ENCODE peak calls at places on chromosomes 11 and 22, in six cellular contexts. One of them, this sample, is unnamed.

GRCh38 chr11:104565581-104565956 is 332.7 kb downstream of the CASP12 start:
- DNase-seq in OCI-LY7: no peak
- DNase-seq in SK-N-MC: no peak
- DNase-seq in kidney: no peak
- DNase-seq in tibial artery: no peak
- DNase-seq in GM23248: no peak
- DNase-seq in this sample: no peak

GRCh38 chr11:44598831-44599230 is 33.4 kb downstream of the CD82 start:
- DNase-seq in OCI-LY7: no peak
- DNase-seq in SK-N-MC: no peak
- DNase-seq in kidney: no peak
- DNase-seq in tibial artery: no peak
- DNase-seq in GM23248: no peak
- DNase-seq in this sample: no peak

GRCh38 chr11:26549176-26549575 is 22.9 kb downstream of the MUC15 start:
- DNase-seq in OCI-LY7: no peak
- DNase-seq in SK-N-MC: no peak
- DNase-seq in kidney: no peak
- DNase-seq in tibial artery: no peak
- DNase-seq in GM23248: no peak
- DNase-seq in this sample: no peak

GRCh38 chr11:2742201-2742600 is 42.4 kb upstream of the KCNQ1OT1 start:
- DNase-seq in OCI-LY7: no peak
- DNase-seq in SK-N-MC: no peak
- DNase-seq in kidney: peak; percentile 57
- DNase-seq in tibial artery: no peak
- DNase-seq in GM23248: no peak
- DNase-seq in this sample: peak; percentile 34

GRCh38 chr22:46800102-46800857 is 37.8 kb downstream of the TBC1D22A start:
- DNase-seq in OCI-LY7: no peak
- DNase-seq in SK-N-MC: no peak
- DNase-seq in kidney: peak; percentile 55
- DNase-seq in tibial artery: no peak
- DNase-seq in GM23248: no peak
- DNase-seq in this sample: no peak

GRCh38 chr11:60840711-60841430 is 1.0 kb upstream of the CCDC86 start:
- DNase-seq in OCI-LY7: no peak
- DNase-seq in SK-N-MC: no peak
- DNase-seq in kidney: no peak
- DNase-seq in tibial artery: peak; percentile 46
- DNase-seq in GM23248: peak; percentile 89
- DNase-seq in this sample: no peak

GRCh38 chr11:96259053-96259837 is 83.8 kb downstream of the MAML2 start:
- DNase-seq in OCI-LY7: peak; percentile 32
- DNase-seq in SK-N-MC: no peak
- DNase-seq in kidney: no peak
- DNase-seq in tibial artery: no peak
- DNase-seq in GM23248: peak; percentile 87
- DNase-seq in this sample: no peak

GRCh38 chr22:42856179-42856864 is 751 bp downstream of the ARFGAP3 start:
- DNase-seq in OCI-LY7: peak; percentile 57
- DNase-seq in SK-N-MC: no peak
- DNase-seq in kidney: peak; percentile 90
- DNase-seq in tibial artery: peak; percentile 67
- DNase-seq in GM23248: peak; percentile 71
- DNase-seq in this sample: no peak

GRCh38 chr22:36470994-36471331 is 10.5 kb downstream of the TXN2 start:
- DNase-seq in OCI-LY7: no peak
- DNase-seq in SK-N-MC: no peak
- DNase-seq in kidney: no peak
- DNase-seq in tibial artery: no peak
- DNase-seq in GM23248: no peak
- DNase-seq in this sample: no peak

GRCh38 chr22:42617155-42617983 is 2.7 kb upstream of the POLDIP3 start:
- DNase-seq in OCI-LY7: no peak
- DNase-seq in SK-N-MC: no peak
- DNase-seq in kidney: no peak
- DNase-seq in tibial artery: no peak
- DNase-seq in GM23248: no peak
- DNase-seq in this sample: no peak

GRCh38 chr22:28442951-28443876 is 236.4 kb downstream of the TTC28 start:
- DNase-seq in OCI-LY7: peak; percentile 1
- DNase-seq in SK-N-MC: no peak
- DNase-seq in kidney: peak; percentile 85
- DNase-seq in tibial artery: peak; percentile 81
- DNase-seq in GM23248: peak; percentile 86
- DNase-seq in this sample: peak; percentile 52

GRCh38 chr11:93623179-93623578 is 38.3 kb upstream of the CEP295 start:
- DNase-seq in OCI-LY7: no peak
- DNase-seq in SK-N-MC: no peak
- DNase-seq in kidney: no peak
- DNase-seq in tibial artery: no peak
- DNase-seq in GM23248: no peak
- DNase-seq in this sample: no peak

GRCh38 chr11:34637303-34637702 is 16.4 kb downstream of the EHF start:
- DNase-seq in OCI-LY7: no peak
- DNase-seq in SK-N-MC: no peak
- DNase-seq in kidney: no peak
- DNase-seq in tibial artery: no peak
- DNase-seq in GM23248: no peak
- DNase-seq in this sample: no peak

GRCh38 chr22:31345331-31346254 is 553 bp downstream of the PATZ1 start:
- DNase-seq in OCI-LY7: peak; percentile 96
- DNase-seq in SK-N-MC: no peak
- DNase-seq in kidney: peak; percentile 94
- DNase-seq in tibial artery: peak; percentile 77
- DNase-seq in GM23248: peak; percentile 93
- DNase-seq in this sample: peak; percentile 75

GRCh38 chr11:76939219-76939631 is 78.5 kb downstream of the ACER3 start:
- DNase-seq in OCI-LY7: no peak
- DNase-seq in SK-N-MC: no peak
- DNase-seq in kidney: no peak
- DNase-seq in tibial artery: no peak
- DNase-seq in GM23248: no peak
- DNase-seq in this sample: no peak

GRCh38 chr11:95229199-95230053 is 1.6 kb downstream of the SESN3 start:
- DNase-seq in OCI-LY7: no peak
- DNase-seq in SK-N-MC: no peak
- DNase-seq in kidney: no peak
- DNase-seq in tibial artery: no peak
- DNase-seq in GM23248: peak; percentile 52
- DNase-seq in this sample: no peak

GRCh38 chr11:75867778-75868374 is 52.9 kb downstream of the UVRAG start:
- DNase-seq in OCI-LY7: peak; percentile 76
- DNase-seq in SK-N-MC: peak; percentile 39
- DNase-seq in kidney: no peak
- DNase-seq in tibial artery: no peak
- DNase-seq in GM23248: peak; percentile 71
- DNase-seq in this sample: no peak

GRCh38 chr11:74634537-74634936 is 42.2 kb downstream of the POLD3 start:
- DNase-seq in OCI-LY7: no peak
- DNase-seq in SK-N-MC: no peak
- DNase-seq in kidney: no peak
- DNase-seq in tibial artery: no peak
- DNase-seq in GM23248: peak; percentile 58
- DNase-seq in this sample: peak; percentile 78

GRCh38 chr22:29083576-29084566 is 11.0 kb downstream of the KREMEN1 start:
- DNase-seq in OCI-LY7: no peak
- DNase-seq in SK-N-MC: no peak
- DNase-seq in kidney: no peak
- DNase-seq in tibial artery: no peak
- DNase-seq in GM23248: no peak
- DNase-seq in this sample: no peak

GRCh38 chr22:32375678-32376450 is 18.2 kb downstream of the RFPL3 start:
- DNase-seq in OCI-LY7: no peak
- DNase-seq in SK-N-MC: no peak
- DNase-seq in kidney: no peak
- DNase-seq in tibial artery: no peak
- DNase-seq in GM23248: no peak
- DNase-seq in this sample: no peak

GRCh38 chr11:78560826-78561484 is 13.7 kb downstream of the NARS2 start:
- DNase-seq in OCI-LY7: no peak
- DNase-seq in SK-N-MC: no peak
- DNase-seq in kidney: no peak
- DNase-seq in tibial artery: no peak
- DNase-seq in GM23248: peak; percentile 12
- DNase-seq in this sample: no peak

GRCh38 chr22:23786752-23787599 is at the start of gene SMARCB1:
- DNase-seq in OCI-LY7: peak; percentile 94
- DNase-seq in SK-N-MC: peak; percentile 32
- DNase-seq in kidney: peak; percentile 96
- DNase-seq in tibial artery: peak; percentile 94
- DNase-seq in GM23248: peak; percentile 99
- DNase-seq in this sample: peak; percentile 87

GRCh38 chr11:8107642-8108041 is 26.6 kb downstream of the TUB start:
- DNase-seq in OCI-LY7: no peak
- DNase-seq in SK-N-MC: no peak
- DNase-seq in kidney: no peak
- DNase-seq in tibial artery: no peak
- DNase-seq in GM23248: no peak
- DNase-seq in this sample: no peak

GRCh38 chr11:72105888-72106287 is at the start of gene TOMT:
- DNase-seq in OCI-LY7: no peak
- DNase-seq in SK-N-MC: no peak
- DNase-seq in kidney: no peak
- DNase-seq in tibial artery: no peak
- DNase-seq in GM23248: no peak
- DNase-seq in this sample: no peak

GRCh38 chr22:19291580-19292261 is at the start of gene CLTCL1:
- DNase-seq in OCI-LY7: peak; percentile 82
- DNase-seq in SK-N-MC: peak; percentile 28
- DNase-seq in kidney: peak; percentile 95
- DNase-seq in tibial artery: peak; percentile 59
- DNase-seq in GM23248: peak; percentile 88
- DNase-seq in this sample: peak; percentile 74

GRCh38 chr11:36103933-36104530 is 160.2 kb downstream of the LDLRAD3 start:
- DNase-seq in OCI-LY7: no peak
- DNase-seq in SK-N-MC: no peak
- DNase-seq in kidney: no peak
- DNase-seq in tibial artery: no peak
- DNase-seq in GM23248: no peak
- DNase-seq in this sample: no peak

DNA sequence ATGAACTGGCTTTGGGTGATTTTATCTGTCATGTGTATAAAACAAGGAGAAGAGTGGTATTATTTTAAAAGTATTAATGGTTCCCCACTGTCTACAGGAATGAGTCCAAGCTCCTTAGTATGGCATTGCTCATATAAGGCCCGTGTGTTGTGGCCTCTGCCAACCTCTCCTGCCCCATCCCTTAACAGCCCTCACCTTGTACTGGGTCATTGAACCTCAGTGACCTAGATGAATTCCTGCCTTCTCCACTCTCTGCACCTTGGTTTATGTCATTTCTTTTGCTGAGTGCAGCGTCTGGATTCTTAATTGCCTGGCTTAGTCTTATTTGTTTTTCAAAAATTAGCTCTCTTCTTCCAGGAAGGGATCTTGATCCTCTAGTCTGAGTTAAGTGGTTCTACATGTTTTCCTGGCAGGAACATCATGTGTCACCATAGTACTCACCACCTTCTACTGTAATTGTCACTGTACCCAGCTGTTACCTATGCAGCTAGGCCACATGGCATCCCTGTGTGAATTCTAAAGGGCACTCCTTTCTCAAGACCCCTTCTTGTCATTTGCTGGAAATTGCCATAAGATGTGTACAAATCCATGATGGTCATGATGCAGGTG is 36.2 kb upstream of the POGLUT3 start:
- DNase-seq in OCI-LY7: no peak
- DNase-seq in SK-N-MC: no peak
- DNase-seq in kidney: no peak
- DNase-seq in tibial artery: no peak
- DNase-seq in GM23248: no peak
- DNase-seq in this sample: no peak
- H3K4me3 ChIP-seq in OCI-LY7: no peak overlapping the region
- H3K4me3 ChIP-seq in SK-N-MC: no peak overlapping the region
- H3K4me3 ChIP-seq in kidney: no peak overlapping the region
- H3K4me3 ChIP-seq in tibial artery: no peak overlapping the region
- H3K4me3 ChIP-seq in GM23248: no peak overlapping the region
- H3K4me3 ChIP-seq in this sample: no peak overlapping the region

GRCh38 chr11:62611705-62612365 is 740 bp downstream of the EML3 start:
- DNase-seq in OCI-LY7: peak; percentile 26
- DNase-seq in SK-N-MC: no peak
- DNase-seq in kidney: peak; percentile 84
- DNase-seq in tibial artery: peak; percentile 55
- DNase-seq in GM23248: peak; percentile 87
- DNase-seq in this sample: no peak
- H3K4me3 ChIP-seq in OCI-LY7: peak overlapping the region; percentile 71
- H3K4me3 ChIP-seq in SK-N-MC: peak overlapping the region; percentile 91
- H3K4me3 ChIP-seq in kidney: peak overlapping the region; percentile 66
- H3K4me3 ChIP-seq in tibial artery: peak overlapping the region; percentile 85
- H3K4me3 ChIP-seq in GM23248: peak overlapping the region; percentile 83
- H3K4me3 ChIP-seq in this sample: peak overlapping the region; percentile 66

GRCh38 chr11:66327171-66328035 is 8.8 kb downstream of the RIN1 start:
- DNase-seq in OCI-LY7: no peak
- DNase-seq in SK-N-MC: no peak
- DNase-seq in kidney: peak; percentile 78
- DNase-seq in tibial artery: no peak
- DNase-seq in GM23248: peak; percentile 92
- DNase-seq in this sample: no peak

GRCh38 chr11:66328036-66328306 is 8.3 kb downstream of the RIN1 start:
- DNase-seq in OCI-LY7: no peak
- DNase-seq in SK-N-MC: no peak
- DNase-seq in kidney: peak; percentile 56
- DNase-seq in tibial artery: no peak
- DNase-seq in GM23248: peak; percentile 81
- DNase-seq in this sample: no peak

GRCh38 chr11:66326261-66327111 is 9.6 kb upstream of the CD248 start:
- DNase-seq in OCI-LY7: peak; percentile 73
- DNase-seq in SK-N-MC: no peak
- DNase-seq in kidney: peak; percentile 87
- DNase-seq in tibial artery: no peak
- DNase-seq in GM23248: peak; percentile 81
- DNase-seq in this sample: no peak

GRCh38 chr11:66329165-66329673 is 7.0 kb downstream of the RIN1 start:
- DNase-seq in OCI-LY7: no peak
- DNase-seq in SK-N-MC: no peak
- DNase-seq in kidney: peak; percentile 28
- DNase-seq in tibial artery: no peak
- DNase-seq in GM23248: no peak
- DNase-seq in this sample: no peak

GRCh38 chr11:66328307-66329144 is 7.7 kb downstream of the RIN1 start:
- DNase-seq in OCI-LY7: peak; percentile 88
- DNase-seq in SK-N-MC: no peak
- DNase-seq in kidney: peak; percentile 88
- DNase-seq in tibial artery: peak; percentile 66
- DNase-seq in GM23248: peak; percentile 86
- DNase-seq in this sample: no peak
- H3K4me3 ChIP-seq in OCI-LY7: peak overlapping the region; percentile 51
- H3K4me3 ChIP-seq in SK-N-MC: peak overlapping the region; percentile 63
- H3K4me3 ChIP-seq in kidney: peak overlapping the region; percentile 37
- H3K4me3 ChIP-seq in tibial artery: no peak overlapping the region
- H3K4me3 ChIP-seq in GM23248: peak overlapping the region; percentile 36
- H3K4me3 ChIP-seq in this sample: no peak overlapping the region

GRCh38 chr11:82901165-82901938 is at the start of gene DDIAS:
- DNase-seq in OCI-LY7: peak; percentile 100
- DNase-seq in SK-N-MC: peak; percentile 96
- DNase-seq in kidney: peak; percentile 97
- DNase-seq in tibial artery: peak; percentile 98
- DNase-seq in GM23248: peak; percentile 99
- DNase-seq in this sample: peak; percentile 97
- H3K4me3 ChIP-seq in OCI-LY7: peak within 1 kb of the TSS; percentile 79
- H3K4me3 ChIP-seq in SK-N-MC: peak within 1 kb of the TSS; percentile 86
- H3K4me3 ChIP-seq in kidney: peak within 1 kb of the TSS; percentile 99
- H3K4me3 ChIP-seq in tibial artery: peak within 1 kb of the TSS; percentile 73
- H3K4me3 ChIP-seq in GM23248: peak within 1 kb of the TSS; percentile 94
- H3K4me3 ChIP-seq in this sample: peak within 1 kb of the TSS; percentile 57

GRCh38 chr11:64876226-64876750 is 2.1 kb downstream of the EHD1 start:
- DNase-seq in OCI-LY7: no peak
- DNase-seq in SK-N-MC: no peak
- DNase-seq in kidney: peak; percentile 46
- DNase-seq in tibial artery: no peak
- DNase-seq in GM23248: peak; percentile 43
- DNase-seq in this sample: no peak
- H3K4me3 ChIP-seq in OCI-LY7: peak overlapping the region; percentile 89
- H3K4me3 ChIP-seq in SK-N-MC: no peak overlapping the region
- H3K4me3 ChIP-seq in kidney: peak overlapping the region; percentile 97
- H3K4me3 ChIP-seq in tibial artery: peak overlapping the region; percentile 71
- H3K4me3 ChIP-seq in GM23248: peak overlapping the region; percentile 96
- H3K4me3 ChIP-seq in this sample: peak overlapping the region; percentile 83